ENCODE peak calls at places on chromosome 19, in five cellular contexts. One of them, this sample, is unnamed.

GRCh38 chr19:12834418-12834943 is at the start of gene RTBDN:
- DNase-seq in GM23248: peak
- DNase-seq in HFF-Myc: no peak
- DNase-seq in heart left ventricle: no peak
- DNase-seq in astrocyte of the cerebellum: no peak
- DNase-seq in this sample: no peak

GRCh38 chr19:53809518-53810186 is 14.5 kb downstream of the NLRP12 start:
- DNase-seq in HFF-Myc: no peak
- DNase-seq in GM23248: no peak
- DNase-seq in heart left ventricle: no peak
- DNase-seq in astrocyte of the cerebellum: no peak
- DNase-seq in this sample: no peak

GRCh38 chr19:45442927-45443461 is 19.3 kb upstream of the ERCC1 start:
- DNase-seq in GM23248: peak
- DNase-seq in HFF-Myc: no peak
- DNase-seq in astrocyte of the cerebellum: no peak
- DNase-seq in heart left ventricle: no peak
- DNase-seq in this sample: peak

GRCh38 chr19:35940078-35940775 is 4.1 kb downstream of the LRFN3 start:
- DNase-seq in GM23248: no peak
- DNase-seq in heart left ventricle: no peak
- DNase-seq in astrocyte of the cerebellum: no peak
- DNase-seq in HFF-Myc: no peak
- DNase-seq in this sample: no peak

GRCh38 chr19:8224394-8225145 is 15.4 kb downstream of the CERS4 start:
- DNase-seq in HFF-Myc: no peak
- DNase-seq in GM23248: peak
- DNase-seq in heart left ventricle: no peak
- DNase-seq in astrocyte of the cerebellum: no peak
- DNase-seq in this sample: no peak

GRCh38 chr19:37505958-37506386 is 767 bp upstream of the ZNF793 start:
- DNase-seq in HFF-Myc: no peak
- DNase-seq in heart left ventricle: no peak
- DNase-seq in astrocyte of the cerebellum: no peak
- DNase-seq in GM23248: no peak
- DNase-seq in this sample: no peak

GRCh38 chr19:36420961-36421748 is 2.7 kb upstream of the ZFP82 start:
- DNase-seq in astrocyte of the cerebellum: no peak
- DNase-seq in heart left ventricle: peak
- DNase-seq in HFF-Myc: no peak
- DNase-seq in GM23248: peak
- DNase-seq in this sample: peak

GRCh38 chr19:46204008-46204407 is 25.5 kb upstream of the IGFL1 start:
- DNase-seq in astrocyte of the cerebellum: no peak
- DNase-seq in HFF-Myc: no peak
- DNase-seq in heart left ventricle: no peak
- DNase-seq in GM23248: no peak
- DNase-seq in this sample: no peak

GRCh38 chr19:18593367-18594095 is 4.9 kb downstream of the REX1BD start:
- DNase-seq in astrocyte of the cerebellum: no peak
- DNase-seq in heart left ventricle: no peak
- DNase-seq in GM23248: peak
- DNase-seq in HFF-Myc: no peak
- DNase-seq in this sample: no peak

GRCh38 chr19:28633223-28634030 is 579.5 kb downstream of the UQCRFS1 start:
- DNase-seq in heart left ventricle: no peak
- DNase-seq in HFF-Myc: peak
- DNase-seq in GM23248: peak
- DNase-seq in astrocyte of the cerebellum: peak
- DNase-seq in this sample: peak

GRCh38 chr19:3671680-3672574 is 28.3 kb downstream of the PIP5K1C start:
- DNase-seq in astrocyte of the cerebellum: no peak
- DNase-seq in heart left ventricle: no peak
- DNase-seq in GM23248: no peak
- DNase-seq in HFF-Myc: no peak
- DNase-seq in this sample: no peak

GRCh38 chr19:44684892-44685847 is 13.8 kb upstream of the CEACAM16 start:
- DNase-seq in astrocyte of the cerebellum: peak
- DNase-seq in GM23248: peak
- DNase-seq in heart left ventricle: no peak
- DNase-seq in HFF-Myc: peak
- DNase-seq in this sample: peak

GRCh38 chr19:42178791-42179500 is 38.5 kb downstream of the DEDD2 start:
- DNase-seq in GM23248: no peak
- DNase-seq in astrocyte of the cerebellum: no peak
- DNase-seq in HFF-Myc: no peak
- DNase-seq in heart left ventricle: no peak
- DNase-seq in this sample: no peak

GRCh38 chr19:14139944-14140343 is 3.6 kb upstream of the ASF1B start:
- DNase-seq in astrocyte of the cerebellum: no peak
- DNase-seq in heart left ventricle: no peak
- DNase-seq in HFF-Myc: peak
- DNase-seq in GM23248: no peak
- DNase-seq in this sample: no peak

GRCh38 chr19:14333101-14333871 is 48.0 kb upstream of the ADGRE5 start:
- DNase-seq in HFF-Myc: no peak
- DNase-seq in GM23248: peak
- DNase-seq in heart left ventricle: peak
- DNase-seq in astrocyte of the cerebellum: no peak
- DNase-seq in this sample: no peak

GRCh38 chr19:7645159-7645558 is 8.2 kb downstream of the STXBP2 start:
- DNase-seq in GM23248: no peak
- DNase-seq in HFF-Myc: no peak
- DNase-seq in astrocyte of the cerebellum: no peak
- DNase-seq in heart left ventricle: no peak
- DNase-seq in this sample: no peak

GRCh38 chr19:1847684-1848398 is 442 bp downstream of the REXO1 start:
- DNase-seq in GM23248: peak
- DNase-seq in astrocyte of the cerebellum: no peak
- DNase-seq in HFF-Myc: no peak
- DNase-seq in heart left ventricle: peak
- DNase-seq in this sample: peak

GRCh38 chr19:19745496-19746285 is 12.8 kb upstream of the ZNF14 start:
- DNase-seq in GM23248: no peak
- DNase-seq in heart left ventricle: no peak
- DNase-seq in HFF-Myc: no peak
- DNase-seq in astrocyte of the cerebellum: no peak
- DNase-seq in this sample: no peak

GRCh38 chr19:45187421-45188100 is 9.0 kb downstream of the BLOC1S3 start:
- DNase-seq in HFF-Myc: no peak
- DNase-seq in astrocyte of the cerebellum: no peak
- DNase-seq in GM23248: peak
- DNase-seq in heart left ventricle: peak
- DNase-seq in this sample: no peak

GRCh38 chr19:13208131-13208963 is 58.1 kb downstream of the IER2 start:
- DNase-seq in astrocyte of the cerebellum: no peak
- DNase-seq in GM23248: peak
- DNase-seq in HFF-Myc: peak
- DNase-seq in heart left ventricle: no peak
- DNase-seq in this sample: peak

GRCh38 chr19:47381121-47381520 is 32.0 kb downstream of the DHX34 start:
- DNase-seq in GM23248: no peak
- DNase-seq in heart left ventricle: no peak
- DNase-seq in HFF-Myc: no peak
- DNase-seq in astrocyte of the cerebellum: no peak
- DNase-seq in this sample: no peak

GRCh38 chr19:54364775-54365257 is at the start of gene LAIR1:
- DNase-seq in GM23248: no peak
- DNase-seq in heart left ventricle: peak
- DNase-seq in HFF-Myc: no peak
- DNase-seq in astrocyte of the cerebellum: no peak
- DNase-seq in this sample: no peak

DNA sequence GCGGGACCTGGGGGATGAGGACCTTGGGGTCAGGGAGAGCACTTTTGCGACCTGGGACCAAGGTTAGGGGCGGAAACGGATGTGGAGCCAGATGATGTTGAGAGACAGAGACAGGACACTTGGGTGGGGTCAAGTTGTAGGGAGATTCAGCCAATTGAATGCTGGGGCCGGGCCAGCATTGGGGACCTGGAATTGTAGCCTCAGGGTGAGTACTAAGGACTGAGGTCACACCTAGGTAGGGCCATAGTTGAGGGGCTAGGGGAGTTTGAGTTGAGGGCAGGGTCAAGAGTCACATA is 1.2 kb downstream of the ALKBH7 start:
- DNase-seq in HFF-Myc: no peak
- DNase-seq in astrocyte of the cerebellum: no peak
- DNase-seq in GM23248: no peak
- DNase-seq in heart left ventricle: no peak
- DNase-seq in this sample: no peak
- H3K4me3 ChIP-seq in HFF-Myc: peak
- H3K4me3 ChIP-seq in astrocyte of the cerebellum: peak
- H3K4me3 ChIP-seq in GM23248: peak
- H3K4me3 ChIP-seq in heart left ventricle: peak
- H3K4me3 ChIP-seq in this sample: peak

GRCh38 chr19:38588041-38588440 is 29.7 kb downstream of the MAP4K1 start:
- DNase-seq in astrocyte of the cerebellum: no peak
- DNase-seq in heart left ventricle: no peak
- DNase-seq in HFF-Myc: no peak
- DNase-seq in GM23248: no peak
- DNase-seq in this sample: no peak

GRCh38 chr19:38583219-38583984 is 34.4 kb downstream of the MAP4K1 start:
- DNase-seq in GM23248: no peak
- DNase-seq in heart left ventricle: no peak
- DNase-seq in astrocyte of the cerebellum: no peak
- DNase-seq in HFF-Myc: no peak
- DNase-seq in this sample: no peak

GRCh38 chr19:38583985-38584305 is 33.8 kb downstream of the MAP4K1 start:
- DNase-seq in astrocyte of the cerebellum: no peak
- DNase-seq in GM23248: no peak
- DNase-seq in HFF-Myc: no peak
- DNase-seq in heart left ventricle: no peak
- DNase-seq in this sample: no peak

GRCh38 chr19:38592940-38593339 is 24.8 kb downstream of the MAP4K1 start:
- DNase-seq in heart left ventricle: no peak
- DNase-seq in HFF-Myc: no peak
- DNase-seq in astrocyte of the cerebellum: no peak
- DNase-seq in GM23248: no peak
- DNase-seq in this sample: no peak

DNA sequence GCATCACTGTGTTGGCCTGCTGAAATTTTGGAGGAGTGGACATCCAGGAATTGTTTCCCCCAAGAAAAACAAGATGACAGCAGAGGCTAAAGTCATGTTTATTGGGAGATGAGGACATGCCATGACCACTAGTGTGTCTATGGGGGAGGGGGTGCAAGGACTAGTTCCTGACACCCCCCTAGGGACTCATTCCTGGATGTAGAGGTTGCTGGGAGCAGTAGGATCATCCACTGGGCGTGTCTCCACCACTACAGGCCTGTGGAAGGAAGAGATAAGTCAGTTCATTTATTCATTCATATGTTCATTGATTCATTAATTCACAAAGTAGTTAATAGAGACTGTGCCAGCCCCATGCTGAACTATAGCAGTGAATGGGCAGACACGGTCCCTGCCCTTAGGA is 30.2 kb downstream of the MAP4K1 start:
- DNase-seq in astrocyte of the cerebellum: no peak
- DNase-seq in HFF-Myc: no peak
- DNase-seq in GM23248: no peak
- DNase-seq in heart left ventricle: no peak
- DNase-seq in this sample: no peak
- H3K4me3 ChIP-seq in astrocyte of the cerebellum: no peak
- H3K4me3 ChIP-seq in HFF-Myc: no peak
- H3K4me3 ChIP-seq in GM23248: no peak
- H3K4me3 ChIP-seq in heart left ventricle: no peak
- H3K4me3 ChIP-seq in this sample: no peak

DNA sequence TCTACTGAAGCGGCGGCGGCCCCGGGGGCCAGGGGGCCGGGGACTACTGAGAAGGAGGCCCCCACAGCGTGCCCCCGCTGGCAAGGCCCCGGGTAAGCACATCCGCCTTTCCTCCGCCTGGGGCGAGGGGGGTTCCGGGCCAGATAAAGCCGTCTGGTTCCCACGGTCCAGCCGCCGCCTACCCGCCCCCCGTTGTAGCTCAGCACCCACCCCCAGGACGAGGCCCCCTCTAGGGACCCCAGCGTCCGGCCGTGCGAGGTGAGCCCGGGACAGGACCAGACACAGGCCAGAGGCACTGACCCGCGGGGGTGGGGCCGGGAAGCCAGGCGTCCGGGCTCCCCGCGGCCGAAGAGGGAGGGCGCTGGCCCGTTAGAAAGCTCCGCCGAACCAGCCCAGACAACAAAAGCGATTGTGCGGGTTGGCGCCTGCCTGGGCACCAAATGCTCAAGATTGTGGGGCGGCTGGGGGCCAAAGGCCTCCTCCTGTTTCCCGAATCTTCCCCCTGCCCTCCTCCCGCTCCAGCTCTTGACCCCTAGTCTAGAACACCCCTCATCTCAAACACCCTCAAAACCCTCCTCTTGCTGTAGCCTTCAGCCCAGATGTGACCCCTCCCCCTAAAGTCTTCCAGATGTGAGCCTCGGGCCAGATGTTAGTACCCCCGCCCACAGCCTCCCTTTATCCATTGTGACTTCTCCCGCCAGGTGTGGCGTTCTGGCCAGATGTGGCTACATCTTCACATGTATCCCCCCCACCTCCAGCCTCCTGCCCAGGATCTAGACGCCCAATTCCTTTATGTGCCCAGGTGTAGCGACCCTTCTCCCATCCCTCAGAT is 867 bp upstream of the LTBP4 start:
- DNase-seq in heart left ventricle: no peak
- DNase-seq in GM23248: no peak
- DNase-seq in astrocyte of the cerebellum: no peak
- DNase-seq in HFF-Myc: no peak
- DNase-seq in this sample: no peak
- H3K4me3 ChIP-seq in heart left ventricle: peak
- H3K4me3 ChIP-seq in GM23248: no peak
- H3K4me3 ChIP-seq in astrocyte of the cerebellum: no peak
- H3K4me3 ChIP-seq in HFF-Myc: peak
- H3K4me3 ChIP-seq in this sample: no peak

GRCh38 chr19:30222428-30222873 is 149.7 kb upstream of the ZNF536 start:
- DNase-seq in heart left ventricle: no peak
- DNase-seq in GM23248: peak
- DNase-seq in astrocyte of the cerebellum: no peak
- DNase-seq in HFF-Myc: no peak
- DNase-seq in this sample: no peak
- H3K4me3 ChIP-seq in heart left ventricle: no peak
- H3K4me3 ChIP-seq in GM23248: no peak
- H3K4me3 ChIP-seq in astrocyte of the cerebellum: no peak
- H3K4me3 ChIP-seq in HFF-Myc: no peak
- H3K4me3 ChIP-seq in this sample: no peak